ENCODE peak calls at places on chromosome 14, in eight cellular contexts. One of them, this sample, is unnamed.
A peak's percentile ranks its signal among the peaks of the same experiment; 100 is the strongest.

GRCh38 chr14:24179961-24180726 is 8.3 kb downstream of the REC8 start:
- DNase-seq in esophagus squamous epithelium: no peak
- DNase-seq in CD8-positive, alpha-beta T cell: no peak
- DNase-seq in IMR-90: peak; percentile 90
- DNase-seq in prostate gland: no peak
- DNase-seq in hepatocyte: peak; percentile 60
- DNase-seq in HL-60: no peak
- DNase-seq in AG09309: peak; percentile 79
- DNase-seq in this sample: peak; percentile 69

GRCh38 chr14:55847766-55848165 is 267.8 kb downstream of the KTN1 start:
- DNase-seq in esophagus squamous epithelium: no peak
- DNase-seq in CD8-positive, alpha-beta T cell: no peak
- DNase-seq in IMR-90: peak; percentile 72
- DNase-seq in prostate gland: no peak
- DNase-seq in hepatocyte: no peak
- DNase-seq in HL-60: no peak
- DNase-seq in AG09309: no peak
- DNase-seq in this sample: peak; percentile 31

GRCh38 chr14:43687866-43688265 is 819.2 kb downstream of the FSCB start:
- DNase-seq in esophagus squamous epithelium: no peak
- DNase-seq in CD8-positive, alpha-beta T cell: no peak
- DNase-seq in IMR-90: peak; percentile 58
- DNase-seq in prostate gland: no peak
- DNase-seq in hepatocyte: peak; percentile 30
- DNase-seq in HL-60: no peak
- DNase-seq in AG09309: peak; percentile 14
- DNase-seq in this sample: peak; percentile 18

GRCh38 chr14:106024983-106025604 is 498.7 kb downstream of the TMEM121 start:
- DNase-seq in esophagus squamous epithelium: no peak
- DNase-seq in CD8-positive, alpha-beta T cell: no peak
- DNase-seq in IMR-90: no peak
- DNase-seq in prostate gland: no peak
- DNase-seq in hepatocyte: no peak
- DNase-seq in HL-60: no peak
- DNase-seq in AG09309: no peak
- DNase-seq in this sample: no peak

GRCh38 chr14:95488376-95489162 is 27.9 kb downstream of the SYNE3 start:
- DNase-seq in esophagus squamous epithelium: no peak
- DNase-seq in CD8-positive, alpha-beta T cell: no peak
- DNase-seq in IMR-90: peak; percentile 27
- DNase-seq in prostate gland: no peak
- DNase-seq in hepatocyte: no peak
- DNase-seq in HL-60: no peak
- DNase-seq in AG09309: no peak
- DNase-seq in this sample: no peak

GRCh38 chr14:59086241-59086899 is 102.1 kb upstream of the DAAM1 start:
- DNase-seq in esophagus squamous epithelium: no peak
- DNase-seq in CD8-positive, alpha-beta T cell: no peak
- DNase-seq in IMR-90: peak; percentile 66
- DNase-seq in prostate gland: no peak
- DNase-seq in hepatocyte: no peak
- DNase-seq in HL-60: no peak
- DNase-seq in AG09309: peak; percentile 21
- DNase-seq in this sample: peak; percentile 48

GRCh38 chr14:105507247-105507646 is 16.2 kb downstream of the TEDC1 start:
- DNase-seq in esophagus squamous epithelium: no peak
- DNase-seq in CD8-positive, alpha-beta T cell: no peak
- DNase-seq in IMR-90: no peak
- DNase-seq in prostate gland: no peak
- DNase-seq in hepatocyte: no peak
- DNase-seq in HL-60: no peak
- DNase-seq in AG09309: no peak
- DNase-seq in this sample: no peak

GRCh38 chr14:94100847-94101246 is 9.7 kb upstream of the IFI27 start:
- DNase-seq in esophagus squamous epithelium: no peak
- DNase-seq in CD8-positive, alpha-beta T cell: no peak
- DNase-seq in IMR-90: peak; percentile 82
- DNase-seq in prostate gland: no peak
- DNase-seq in hepatocyte: peak; percentile 51
- DNase-seq in HL-60: no peak
- DNase-seq in AG09309: no peak
- DNase-seq in this sample: peak; percentile 71

GRCh38 chr14:75591987-75592575 is 13.7 kb downstream of the FLVCR2 start:
- DNase-seq in esophagus squamous epithelium: no peak
- DNase-seq in CD8-positive, alpha-beta T cell: no peak
- DNase-seq in IMR-90: no peak
- DNase-seq in prostate gland: no peak
- DNase-seq in hepatocyte: no peak
- DNase-seq in HL-60: no peak
- DNase-seq in AG09309: no peak
- DNase-seq in this sample: no peak

GRCh38 chr14:92513966-92514843 is 624 bp downstream of the RIN3 start:
- DNase-seq in esophagus squamous epithelium: no peak
- DNase-seq in CD8-positive, alpha-beta T cell: no peak
- DNase-seq in IMR-90: peak; percentile 22
- DNase-seq in prostate gland: no peak
- DNase-seq in hepatocyte: peak; percentile 52
- DNase-seq in HL-60: no peak
- DNase-seq in AG09309: no peak
- DNase-seq in this sample: peak; percentile 39

GRCh38 chr14:86912689-86913088 is 1080.3 kb downstream of the GALC start:
- DNase-seq in esophagus squamous epithelium: no peak
- DNase-seq in CD8-positive, alpha-beta T cell: no peak
- DNase-seq in IMR-90: peak; percentile 10
- DNase-seq in prostate gland: no peak
- DNase-seq in hepatocyte: no peak
- DNase-seq in HL-60: no peak
- DNase-seq in AG09309: no peak
- DNase-seq in this sample: no peak

GRCh38 chr14:95498622-95499353 is 17.7 kb downstream of the SYNE3 start:
- DNase-seq in esophagus squamous epithelium: no peak
- DNase-seq in CD8-positive, alpha-beta T cell: no peak
- DNase-seq in IMR-90: peak; percentile 48
- DNase-seq in prostate gland: no peak
- DNase-seq in hepatocyte: peak; percentile 54
- DNase-seq in HL-60: no peak
- DNase-seq in AG09309: no peak
- DNase-seq in this sample: no peak

GRCh38 chr14:70123796-70124195 is 65.0 kb downstream of the SLC8A3 start:
- DNase-seq in esophagus squamous epithelium: no peak
- DNase-seq in CD8-positive, alpha-beta T cell: no peak
- DNase-seq in IMR-90: no peak
- DNase-seq in prostate gland: no peak
- DNase-seq in hepatocyte: no peak
- DNase-seq in HL-60: no peak
- DNase-seq in AG09309: no peak
- DNase-seq in this sample: no peak

GRCh38 chr14:58536975-58537374 is 100.8 kb upstream of the DACT1 start:
- DNase-seq in esophagus squamous epithelium: no peak
- DNase-seq in CD8-positive, alpha-beta T cell: no peak
- DNase-seq in IMR-90: no peak
- DNase-seq in prostate gland: no peak
- DNase-seq in hepatocyte: no peak
- DNase-seq in HL-60: no peak
- DNase-seq in AG09309: no peak
- DNase-seq in this sample: no peak

GRCh38 chr14:62445570-62445969 is 599.7 kb downstream of the KCNH5 start:
- DNase-seq in esophagus squamous epithelium: no peak
- DNase-seq in CD8-positive, alpha-beta T cell: no peak
- DNase-seq in IMR-90: no peak
- DNase-seq in prostate gland: no peak
- DNase-seq in hepatocyte: no peak
- DNase-seq in HL-60: no peak
- DNase-seq in AG09309: no peak
- DNase-seq in this sample: no peak

GRCh38 chr14:54554401-54554800 is 12.5 kb upstream of the SAMD4A start:
- DNase-seq in esophagus squamous epithelium: no peak
- DNase-seq in CD8-positive, alpha-beta T cell: no peak
- DNase-seq in IMR-90: no peak
- DNase-seq in prostate gland: no peak
- DNase-seq in hepatocyte: no peak
- DNase-seq in HL-60: no peak
- DNase-seq in AG09309: no peak
- DNase-seq in this sample: no peak
- TF ChIP-seq CTCF in esophagus squamous epithelium: no peak
- TF ChIP-seq CTCF in CD8-positive, alpha-beta T cell: no peak
- TF ChIP-seq CTCF in IMR-90: no peak
- TF ChIP-seq CTCF in prostate gland: no peak
- TF ChIP-seq CTCF in hepatocyte: no peak
- TF ChIP-seq CTCF in HL-60: no peak
- TF ChIP-seq CTCF in AG09309: no peak
- TF ChIP-seq CTCF in this sample: no peak

GRCh38 chr14:36510078-36510799 is 9.8 kb downstream of the NKX2-1 start:
- DNase-seq in esophagus squamous epithelium: no peak
- DNase-seq in CD8-positive, alpha-beta T cell: no peak
- DNase-seq in IMR-90: no peak
- DNase-seq in prostate gland: no peak
- DNase-seq in hepatocyte: peak; percentile 41
- DNase-seq in HL-60: no peak
- DNase-seq in AG09309: no peak
- DNase-seq in this sample: no peak
- H3K4me3 ChIP-seq in esophagus squamous epithelium: no peak overlapping the region
- H3K4me3 ChIP-seq in CD8-positive, alpha-beta T cell: no peak overlapping the region
- H3K4me3 ChIP-seq in IMR-90: no peak overlapping the region
- H3K4me3 ChIP-seq in prostate gland: no peak overlapping the region
- H3K4me3 ChIP-seq in hepatocyte: no peak overlapping the region
- H3K4me3 ChIP-seq in HL-60: no peak overlapping the region
- H3K4me3 ChIP-seq in AG09309: no peak overlapping the region
- H3K4me3 ChIP-seq in this sample: no peak overlapping the region

DNA sequence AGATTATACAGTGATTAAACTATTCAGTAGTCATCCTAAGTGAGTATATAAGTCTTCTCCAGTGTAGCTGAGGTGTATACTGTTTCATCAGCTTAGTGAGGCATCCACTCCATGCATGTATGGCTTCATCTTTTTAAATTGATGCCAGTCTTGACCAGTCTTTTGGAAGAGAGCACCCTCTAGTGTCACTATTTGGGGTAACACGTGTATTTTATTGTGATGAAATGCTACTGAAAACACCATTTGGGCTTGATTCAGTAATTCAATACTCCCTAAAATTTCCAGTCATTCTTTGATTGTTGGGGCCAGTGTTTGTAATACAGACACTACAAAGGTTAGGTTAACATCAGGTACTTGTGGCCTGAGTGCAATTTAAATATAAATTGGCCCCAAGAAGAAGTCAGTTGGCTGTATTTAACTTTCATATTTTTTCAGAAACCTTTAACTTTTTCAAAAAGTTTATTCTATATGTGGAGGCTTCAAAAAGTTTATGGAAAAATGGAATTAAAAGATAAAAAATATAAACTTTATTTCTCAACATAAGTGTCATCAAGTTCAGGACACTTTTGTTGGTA is 35.3 kb downstream of the MIPOL1 start:
- DNase-seq in esophagus squamous epithelium: no peak
- DNase-seq in CD8-positive, alpha-beta T cell: no peak
- DNase-seq in IMR-90: peak; percentile 69
- DNase-seq in prostate gland: no peak
- DNase-seq in hepatocyte: peak; percentile 51
- DNase-seq in HL-60: peak; percentile 21
- DNase-seq in AG09309: peak; percentile 43
- DNase-seq in this sample: peak; percentile 77
- TF ChIP-seq CTCF in esophagus squamous epithelium: peak; percentile 52
- TF ChIP-seq CTCF in CD8-positive, alpha-beta T cell: no peak
- TF ChIP-seq CTCF in IMR-90: peak; percentile 75
- TF ChIP-seq CTCF in prostate gland: peak; percentile 36
- TF ChIP-seq CTCF in hepatocyte: peak; percentile 56
- TF ChIP-seq CTCF in HL-60: peak; percentile 47
- TF ChIP-seq CTCF in AG09309: peak; percentile 53
- TF ChIP-seq CTCF in this sample: peak; percentile 68

DNA sequence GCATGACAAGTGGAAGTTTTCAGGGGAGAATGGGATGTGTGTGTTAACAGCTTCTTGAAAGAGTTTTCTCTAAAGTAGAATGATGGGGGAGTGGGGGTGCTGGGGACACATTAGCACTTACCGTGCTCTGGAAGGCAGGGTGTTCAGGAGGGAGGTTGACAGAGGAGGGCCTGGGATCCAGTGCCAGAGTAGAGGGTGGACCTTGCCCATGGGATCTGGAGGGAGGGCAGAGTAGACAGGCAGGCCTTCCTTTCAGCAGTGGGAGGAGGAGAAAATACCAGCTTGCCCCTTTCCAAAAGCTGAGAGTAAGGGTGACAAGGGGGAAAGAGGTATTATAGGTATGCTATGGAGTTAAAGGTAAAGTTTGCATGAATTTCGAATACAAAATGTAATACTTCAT is 40.1 kb downstream of the TRAF3 start:
- DNase-seq in esophagus squamous epithelium: no peak
- DNase-seq in CD8-positive, alpha-beta T cell: no peak
- DNase-seq in IMR-90: no peak
- DNase-seq in prostate gland: no peak
- DNase-seq in hepatocyte: no peak
- DNase-seq in HL-60: no peak
- DNase-seq in AG09309: no peak
- DNase-seq in this sample: no peak
- H3K4me3 ChIP-seq in esophagus squamous epithelium: no peak overlapping the region
- H3K4me3 ChIP-seq in CD8-positive, alpha-beta T cell: no peak overlapping the region
- H3K4me3 ChIP-seq in IMR-90: no peak overlapping the region
- H3K4me3 ChIP-seq in prostate gland: no peak overlapping the region
- H3K4me3 ChIP-seq in hepatocyte: no peak overlapping the region
- H3K4me3 ChIP-seq in HL-60: no peak overlapping the region
- H3K4me3 ChIP-seq in AG09309: no peak overlapping the region
- H3K4me3 ChIP-seq in this sample: no peak overlapping the region

DNA sequence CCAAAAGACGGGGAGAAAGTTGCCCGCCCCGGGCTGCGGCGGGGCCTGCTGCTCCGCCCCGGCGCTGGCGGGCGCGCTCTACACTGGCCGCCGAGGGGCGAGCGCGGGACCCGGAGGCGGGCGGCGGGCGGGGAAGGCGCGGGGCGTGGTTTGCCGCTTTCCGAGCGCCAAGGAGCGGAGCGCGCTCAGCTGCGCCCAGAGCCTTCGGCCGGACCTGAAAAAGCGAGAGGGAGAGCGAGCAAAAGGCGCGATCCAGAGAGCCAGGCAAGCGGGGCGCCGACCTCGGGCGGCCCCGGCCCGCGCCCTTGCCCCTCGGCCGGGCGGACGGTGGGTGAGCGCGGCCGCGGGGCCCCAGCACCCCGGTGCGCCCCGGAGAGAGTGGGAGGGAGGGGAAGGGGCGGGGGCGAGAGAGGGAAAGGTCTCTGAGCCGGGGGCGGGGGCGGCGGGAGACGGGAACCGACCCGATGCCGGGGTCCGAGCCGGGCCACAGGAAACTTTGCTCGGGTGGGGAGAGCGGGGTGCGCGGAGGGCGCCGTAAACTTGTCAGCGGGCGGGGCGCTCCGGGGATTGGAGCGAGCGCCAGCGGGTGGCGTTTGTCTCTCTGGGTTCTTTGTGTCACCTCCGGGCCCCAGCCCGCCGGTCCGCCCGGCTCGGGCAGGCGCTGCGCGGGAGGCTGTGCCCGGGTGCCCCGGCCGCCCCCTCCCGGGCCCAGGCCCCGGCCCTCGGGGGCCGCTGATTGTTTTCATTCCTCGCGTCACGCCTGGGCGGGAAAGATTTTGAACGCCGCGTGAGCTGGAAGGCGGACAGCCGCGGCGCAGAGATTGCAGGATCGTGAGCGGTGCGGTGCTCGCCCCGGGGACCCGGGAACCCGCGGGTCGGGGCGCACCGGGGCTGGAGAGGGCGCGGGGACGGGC is at the start of gene SYNE2:
- DNase-seq in esophagus squamous epithelium: no peak
- DNase-seq in CD8-positive, alpha-beta T cell: peak; percentile 63
- DNase-seq in IMR-90: peak; percentile 65
- DNase-seq in prostate gland: peak; percentile 80
- DNase-seq in hepatocyte: peak; percentile 89
- DNase-seq in HL-60: no peak
- DNase-seq in AG09309: no peak
- DNase-seq in this sample: peak; percentile 75
- TF ChIP-seq CTCF in esophagus squamous epithelium: no peak
- TF ChIP-seq CTCF in CD8-positive, alpha-beta T cell: peak; percentile 19
- TF ChIP-seq CTCF in IMR-90: peak; percentile 32
- TF ChIP-seq CTCF in prostate gland: no peak
- TF ChIP-seq CTCF in hepatocyte: peak; percentile 33
- TF ChIP-seq CTCF in HL-60: no peak
- TF ChIP-seq CTCF in AG09309: no peak
- TF ChIP-seq CTCF in this sample: no peak

GRCh38 chr14:36066636-36067035 is 109.9 kb downstream of the PTCSC3 start:
- DNase-seq in esophagus squamous epithelium: no peak
- DNase-seq in CD8-positive, alpha-beta T cell: no peak
- DNase-seq in IMR-90: no peak
- DNase-seq in prostate gland: no peak
- DNase-seq in hepatocyte: no peak
- DNase-seq in HL-60: no peak
- DNase-seq in AG09309: no peak
- DNase-seq in this sample: no peak
- H3K4me3 ChIP-seq in esophagus squamous epithelium: no peak overlapping the region
- H3K4me3 ChIP-seq in CD8-positive, alpha-beta T cell: no peak overlapping the region
- H3K4me3 ChIP-seq in IMR-90: no peak overlapping the region
- H3K4me3 ChIP-seq in prostate gland: no peak overlapping the region
- H3K4me3 ChIP-seq in hepatocyte: no peak overlapping the region
- H3K4me3 ChIP-seq in HL-60: no peak overlapping the region
- H3K4me3 ChIP-seq in AG09309: no peak overlapping the region
- H3K4me3 ChIP-seq in this sample: no peak overlapping the region

This sample was measured in choroid plexus epithelial cell.